ENCODE peak calls at places on chromosome 6, in six cellular contexts. A is cardiac fibroblast, K is AG10803, C is AG04450, P is nephron progenitor cell, Q is foreskin fibroblast. Y is an unnamed sample.

GRCh38 chr6:12395898-12396297 is 105.7 kb downstream of the EDN1 start:
- DNase-seq in A (peak; percentile 33), K (peak; percentile 42), C (no peak), P (no peak), Q (peak; percentile 58), Y (no peak)

GRCh38 chr6:143271024-143271423 is 179.5 kb downstream of the ADAT2 start:
- DNase-seq in A (peak; percentile 76), K (peak; percentile 94), C (peak; percentile 61), P (no peak), Q (peak; percentile 95), Y (no peak)

GRCh38 chr6:85362652-85363310 is 87.1 kb upstream of the NT5E start:
- DNase-seq in A (no peak), K (peak; percentile 28), C (no peak), P (no peak), Q (peak; percentile 68), Y (no peak)

GRCh38 chr6:54813901-54814300 is 32.7 kb upstream of the FAM83B start:
- DNase-seq in A (no peak), K (peak; percentile 7), C (no peak), P (no peak), Q (no peak), Y (no peak)

GRCh38 chr6:17813561-17813960 is 106.8 kb upstream of the NUP153 start:
- DNase-seq in A (no peak), K (no peak), C (no peak), P (no peak), Q (no peak), Y (no peak)

GRCh38 chr6:129679250-129679649 is 30.7 kb downstream of the ARHGAP18 start:
- DNase-seq in A (peak; percentile 53), K (peak; percentile 85), C (no peak), P (no peak), Q (peak; percentile 74), Y (no peak)

GRCh38 chr6:12735786-12736185 is 19.2 kb downstream of the PHACTR1 start:
- DNase-seq in A (peak; percentile 2), K (no peak), C (no peak), P (no peak), Q (no peak), Y (no peak)

GRCh38 chr6:137415127-137415833 is 78.9 kb downstream of the OLIG3 start:
- DNase-seq in A (peak; percentile 76), K (peak; percentile 65), C (peak; percentile 7), P (peak; percentile 58), Q (peak; percentile 83), Y (peak; percentile 69)

GRCh38 chr6:46677314-46677654 is 10.4 kb upstream of the TDRD6 start:
- DNase-seq in A (no peak), K (no peak), C (no peak), P (no peak), Q (peak; percentile 4), Y (no peak)

GRCh38 chr6:20746024-20746423 is 211.8 kb downstream of the CDKAL1 start:
- DNase-seq in A (no peak), K (no peak), C (no peak), P (no peak), Q (no peak), Y (no peak)

GRCh38 chr6:37456126-37456525 is 23.1 kb downstream of the CMTR1 start:
- DNase-seq in A (peak; percentile 89), K (peak; percentile 83), C (peak; percentile 29), P (no peak), Q (peak; percentile 83), Y (no peak)

GRCh38 chr6:166308769-166309589 is 787 bp upstream of the PRR18 start:
- DNase-seq in A (no peak), K (no peak), C (no peak), P (no peak), Q (no peak), Y (no peak)

GRCh38 chr6:40966860-40967259 is 72.2 kb downstream of the UNC5CL start:
- DNase-seq in A (no peak), K (no peak), C (no peak), P (no peak), Q (no peak), Y (no peak)

GRCh38 chr6:50591135-50591534 is 122.2 kb upstream of the TFAP2D start:
- DNase-seq in A (no peak), K (no peak), C (no peak), P (no peak), Q (no peak), Y (no peak)

GRCh38 chr6:74574794-74575193 is 631.1 kb downstream of the COL12A1 start:
- DNase-seq in A (peak; percentile 64), K (peak; percentile 24), C (no peak), P (peak; percentile 8), Q (peak; percentile 44), Y (no peak)

GRCh38 chr6:3392930-3393575 is 63.8 kb downstream of the SLC22A23 start:
- DNase-seq in A (no peak), K (no peak), C (no peak), P (no peak), Q (no peak), Y (no peak)

GRCh38 chr6:57190140-57190539 is 18.0 kb downstream of the BAG2 start:
- DNase-seq in A (peak; percentile 74), K (peak; percentile 72), C (no peak), P (no peak), Q (peak; percentile 68), Y (no peak)

GRCh38 chr6:28710466-28711191 is 184.9 kb downstream of the GPX5 start:
- DNase-seq in A (peak; percentile 90), K (peak; percentile 57), C (no peak), P (no peak), Q (no peak), Y (peak; percentile 28)

GRCh38 chr6:142844065-142844755 is 100.8 kb downstream of the HIVEP2 start:
- DNase-seq in A (peak; percentile 71), K (peak; percentile 61), C (no peak), P (no peak), Q (peak; percentile 54), Y (no peak)

GRCh38 chr6:42352856-42353564 is 98.7 kb downstream of the TRERF1 start:
- DNase-seq in A (peak; percentile 88), K (peak; percentile 73), C (peak; percentile 34), P (no peak), Q (peak; percentile 85), Y (no peak)

GRCh38 chr6:35370799-35371493 is 28.6 kb downstream of the PPARD start:
- DNase-seq in A (peak; percentile 85), K (peak; percentile 85), C (no peak), P (no peak), Q (no peak), Y (no peak)

GRCh38 chr6:34358389-34358906 is 34.0 kb downstream of the NUDT3 start:
- DNase-seq in A (peak; percentile 34), K (peak; percentile 56), C (no peak), P (peak; percentile 7), Q (peak; percentile 88), Y (no peak)

GRCh38 chr6:36633915-36634314 is 39.8 kb downstream of the SRSF3 start:
- DNase-seq in A (peak; percentile 77), K (peak; percentile 53), C (peak; percentile 60), P (no peak), Q (peak; percentile 92), Y (no peak)

GRCh38 chr6:56318851-56319250 is 71.5 kb upstream of the COL21A1 start:
- DNase-seq in A (no peak), K (no peak), C (no peak), P (no peak), Q (no peak), Y (no peak)

GRCh38 chr6:130944486-130944885 is 117.3 kb downstream of the SMLR1 start:
- DNase-seq in A (no peak), K (no peak), C (no peak), P (no peak), Q (no peak), Y (no peak)

DNA sequence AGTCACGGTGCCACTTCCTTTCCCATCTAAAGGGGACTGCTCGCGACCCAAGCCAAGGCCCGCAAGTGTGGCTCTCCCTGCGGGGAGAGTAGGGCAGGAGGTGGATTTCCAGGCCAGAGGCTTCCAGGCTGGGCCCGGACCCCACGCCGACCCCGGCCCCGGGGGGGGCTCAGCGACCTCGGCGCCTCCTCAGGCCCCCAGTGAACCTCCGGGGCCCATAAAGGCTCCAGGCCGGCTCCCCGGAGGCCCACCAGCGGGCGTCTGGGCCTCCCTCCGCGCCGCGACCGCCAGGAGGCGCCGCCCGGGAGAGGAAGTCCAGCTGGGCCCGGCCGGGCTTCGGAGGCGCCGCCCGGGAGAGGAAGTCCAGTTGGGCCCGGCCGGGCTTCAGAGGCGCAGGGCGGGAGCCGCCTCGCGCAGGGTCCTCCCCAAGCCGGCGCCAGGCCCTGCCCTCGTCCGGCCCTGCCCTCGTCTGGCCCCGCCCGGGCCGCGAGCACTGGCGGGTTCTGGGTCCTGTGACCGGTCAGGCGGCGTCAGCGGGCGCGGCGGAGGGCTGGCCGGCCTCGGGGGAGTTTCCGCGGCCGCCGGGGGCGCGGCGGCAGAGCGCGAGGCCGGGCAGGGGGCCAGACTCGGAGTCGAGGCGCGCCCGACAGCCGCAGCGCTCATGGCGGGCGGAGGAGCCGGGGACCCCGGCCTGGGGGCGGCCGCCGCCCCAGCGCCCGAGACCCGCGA is at the start of gene RAB32:
- DNase-seq in A (peak; percentile 93), K (peak; percentile 97), C (peak; percentile 84), P (peak; percentile 87), Q (peak; percentile 99), Y (peak; percentile 96)
- TF ChIP-seq CTCF in A (peak; percentile 30), K (peak; percentile 32), C (peak; percentile 63), P (peak; percentile 62), Q (peak; percentile 78), Y (peak; percentile 71)

GRCh38 chr6:83216806-83217205 is 23.6 kb downstream of the RWDD2A start:
- DNase-seq in A (no peak), K (no peak), C (no peak), P (no peak), Q (peak; percentile 48), Y (no peak)

GRCh38 chr6:83226517-83226916 is 33.4 kb downstream of the RWDD2A start:
- DNase-seq in A (peak; percentile 33), K (no peak), C (no peak), P (no peak), Q (peak; percentile 24), Y (no peak)

GRCh38 chr6:83221302-83221701 is 28.1 kb downstream of the RWDD2A start:
- DNase-seq in A (no peak), K (no peak), C (no peak), P (no peak), Q (no peak), Y (no peak)

GRCh38 chr6:83220121-83220520 is 27.0 kb downstream of the RWDD2A start:
- DNase-seq in A (no peak), K (no peak), C (no peak), P (no peak), Q (no peak), Y (no peak)

GRCh38 chr6:83221886-83222479 is 28.8 kb downstream of the RWDD2A start:
- DNase-seq in A (peak; percentile 72), K (peak; percentile 53), C (no peak), P (no peak), Q (peak; percentile 49), Y (no peak)
- TF ChIP-seq CTCF in A (peak; percentile 35), K (peak; percentile 60), C (peak; percentile 57), P (peak; percentile 53), Q (peak; percentile 20), Y (peak; percentile 67)

DNA sequence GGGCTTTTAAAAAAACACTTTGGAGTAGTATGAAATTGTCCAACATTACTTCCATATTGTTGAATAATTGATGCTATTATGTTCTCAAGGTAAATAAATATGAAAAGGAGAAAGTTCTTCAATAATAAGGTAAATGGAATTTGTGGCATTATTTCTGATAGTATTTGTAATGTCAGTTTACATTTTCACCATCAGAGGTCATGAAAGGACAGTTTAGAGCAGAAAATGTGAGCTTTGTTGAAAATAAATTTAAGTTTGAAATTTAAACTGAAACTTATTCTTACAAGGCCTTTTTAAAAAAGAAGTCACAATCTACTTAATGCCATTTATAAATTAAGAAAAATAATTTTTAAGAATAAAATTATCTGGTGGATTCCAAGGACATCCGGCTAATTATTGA is 15.8 kb upstream of the CEP162 start:
- DNase-seq in A (no peak), K (peak; percentile 18), C (no peak), P (no peak), Q (peak; percentile 56), Y (no peak)
- TF ChIP-seq CTCF in A (no peak), K (peak; percentile 55), C (no peak), P (no peak), Q (no peak), Y (no peak)

GRCh38 chr6:32148722-32149576 is 2.8 kb downstream of the PRRT1 start:
- DNase-seq in A (peak; percentile 24), K (no peak), C (no peak), P (no peak), Q (no peak), Y (peak; percentile 69)
- TF ChIP-seq CTCF in A (no peak), K (no peak), C (no peak), P (no peak), Q (no peak), Y (no peak)

Y was measured in endothelial cell.